ENCODE peak calls at places on chromosomes 5 and 9, in six cellular contexts. U, G, P, A, M and L are unnamed samples. For H3K9me3, the result is how much of the 10 kb centered on the place peaks cover.

GRCh38 chr5:45017568-45017967 is 208.8 kb downstream of the MRPS30 start:
- DNase-seq in U (no peak), G (no peak), P (no peak), A (no peak), M (no peak), L (no peak)

GRCh38 chr9:114662081-114662989 is 4.7 kb upstream of the TEX53 start:
- DNase-seq in U (no peak), G (peak), P (peak), A (no peak), M (peak), L (no peak)

GRCh38 chr9:3043369-3043768 is 199.5 kb upstream of the PUM3 start:
- DNase-seq in U (no peak), G (no peak), P (no peak), A (no peak), M (no peak), L (no peak)

GRCh38 chr5:10400834-10401233 is 40.8 kb upstream of the ROPN1L start:
- DNase-seq in U (no peak), G (no peak), P (no peak), A (no peak), M (peak), L (no peak)

GRCh38 chr5:61320860-61321259 is 11.2 kb upstream of the ZSWIM6 start:
- DNase-seq in U (no peak), G (no peak), P (no peak), A (no peak), M (no peak), L (no peak)

GRCh38 chr9:108682191-108682590 is 173.6 kb downstream of the ACTL7B start:
- DNase-seq in U (no peak), G (no peak), P (no peak), A (no peak), M (no peak), L (no peak)

GRCh38 chr9:93843396-93843795 is 111.8 kb downstream of the BARX1 start:
- DNase-seq in U (no peak), G (no peak), P (no peak), A (no peak), M (no peak), L (no peak)

GRCh38 chr9:20729545-20729944 is 45.5 kb downstream of the FOCAD start:
- DNase-seq in U (no peak), G (no peak), P (no peak), A (no peak), M (no peak), L (no peak)

GRCh38 chr9:107488400-107489143 is 997 bp downstream of the KLF4 start:
- DNase-seq in U (no peak), G (peak), P (peak), A (peak), M (peak), L (peak)

GRCh38 chr9:97593960-97594359 is 39.2 kb downstream of the TSTD2 start:
- DNase-seq in U (no peak), G (no peak), P (no peak), A (no peak), M (no peak), L (no peak)

GRCh38 chr5:35371971-35372426 is 141.7 kb upstream of the PRLR start:
- DNase-seq in U (no peak), G (no peak), P (no peak), A (no peak), M (no peak), L (no peak)

GRCh38 chr5:133582971-133583370 is 29.4 kb downstream of the FSTL4 start:
- DNase-seq in U (no peak), G (no peak), P (no peak), A (no peak), M (no peak), L (no peak)

GRCh38 chr5:50445281-50445949 is 4.3 kb upstream of the EMB start:
- DNase-seq in U (no peak), G (no peak), P (no peak), A (no peak), M (no peak), L (no peak)

GRCh38 chr9:114258866-114259799 is 63.8 kb upstream of the ORM1 start:
- DNase-seq in U (no peak), G (no peak), P (no peak), A (no peak), M (no peak), L (no peak)

GRCh38 chr9:138085568-138085967 is 208.0 kb downstream of the CACNA1B start:
- DNase-seq in U (no peak), G (no peak), P (no peak), A (no peak), M (no peak), L (no peak)

GRCh38 chr5:8394965-8395364 is 526.0 kb downstream of the MTRR start:
- DNase-seq in U (no peak), G (no peak), P (no peak), A (no peak), M (no peak), L (no peak)

GRCh38 chr5:50302815-50303490 is 138.1 kb downstream of the EMB start:
- DNase-seq in U (no peak), G (no peak), P (peak), A (no peak), M (no peak), L (no peak)

GRCh38 chr9:96413312-96414221 is 4.6 kb downstream of the ZNF367 start:
- DNase-seq in U (no peak), G (peak), P (no peak), A (no peak), M (no peak), L (no peak)
- TF ChIP-seq CTCF in U (no peak), G (no peak), P (no peak), A (no peak), M (no peak), L (no peak)

GRCh38 chr5:135615581-135616260 is 36.9 kb upstream of the CXCL14 start:
- DNase-seq in U (no peak), G (no peak), P (no peak), A (no peak), M (no peak), L (no peak)
- H3K9me3 ChIP-seq in U (under half), G (under half), P (under half), A (under half), M (under half), L (under half)

GRCh38 chr5:14868771-14869170 is 2.8 kb downstream of the ANKH start:
- DNase-seq in U (no peak), G (no peak), P (no peak), A (no peak), M (no peak), L (no peak)
- H3K27ac ChIP-seq in U (no peak), G (no peak), P (no peak), A (peak), M (no peak), L (peak)

GRCh38 chr9:131273791-131274673 is 2.3 kb downstream of the FAM78A start:
- DNase-seq in U (no peak), G (no peak), P (no peak), A (no peak), M (no peak), L (no peak)

GRCh38 chr9:131276891-131277672 is 772 bp upstream of the FAM78A start:
- DNase-seq in U (no peak), G (no peak), P (no peak), A (no peak), M (no peak), L (no peak)

GRCh38 chr9:131274674-131275331 is 1.5 kb downstream of the FAM78A start:
- DNase-seq in U (no peak), G (peak), P (no peak), A (peak), M (no peak), L (no peak)

GRCh38 chr9:131276107-131276888 is at the start of gene FAM78A:
- DNase-seq in U (no peak), G (no peak), P (no peak), A (peak), M (no peak), L (no peak)

DNA sequence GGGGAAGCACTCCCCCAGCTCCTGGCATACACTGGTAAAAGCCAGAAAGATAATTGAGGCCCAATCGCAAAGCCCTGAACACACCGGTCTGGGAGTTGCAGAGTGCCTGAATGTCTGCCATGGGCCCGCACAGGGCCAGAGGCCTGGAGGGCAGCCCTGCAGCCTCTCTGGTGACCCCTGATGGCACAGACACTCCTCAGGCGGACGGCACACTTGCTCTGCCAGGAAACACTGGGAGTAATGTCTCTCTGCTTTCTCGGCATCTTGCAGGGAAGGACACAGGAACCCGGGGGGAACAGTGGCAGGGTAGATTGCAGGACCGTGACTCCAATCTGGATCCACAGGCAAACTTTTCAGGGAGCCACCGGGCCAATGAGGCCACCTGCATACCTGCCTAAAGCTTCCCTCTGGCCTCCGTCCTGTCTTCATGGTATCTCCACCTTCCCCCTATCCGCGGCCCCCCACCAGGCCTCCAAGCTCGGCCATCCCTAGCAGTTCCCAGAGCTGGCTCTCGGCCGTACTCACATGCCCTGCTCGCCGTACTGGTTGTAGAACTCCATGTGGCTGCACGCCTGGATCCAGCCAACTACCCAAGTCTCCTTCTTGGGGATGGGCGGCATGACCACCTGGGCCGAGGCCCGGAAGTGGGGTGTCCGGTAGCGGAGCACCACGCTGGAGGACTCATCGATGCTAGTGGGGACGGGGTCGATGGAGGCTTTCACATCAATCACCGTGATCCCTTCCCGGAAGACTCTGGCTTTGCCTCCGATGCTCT is 791 bp downstream of the FAM78A start:
- DNase-seq in U (no peak), G (peak), P (no peak), A (peak), M (no peak), L (no peak)
- TF ChIP-seq CTCF in U (no peak), G (no peak), P (no peak), A (peak), M (no peak), L (no peak)

GRCh38 chr5:141369994-141370848 is at the start of gene PCDHGB3:
- DNase-seq in U (no peak), G (no peak), P (peak), A (peak), M (no peak), L (no peak)

GRCh38 chr5:141366016-141366896 is 2.3 kb downstream of the PCDHGA5 start:
- DNase-seq in U (no peak), G (no peak), P (no peak), A (no peak), M (no peak), L (no peak)

GRCh38 chr5:141373673-141374317 is at the start of gene PCDHGA6:
- DNase-seq in U (no peak), G (no peak), P (no peak), A (no peak), M (no peak), L (no peak)

GRCh38 chr5:141374627-141375026 is 936 bp downstream of the PCDHGA6 start:
- DNase-seq in U (no peak), G (no peak), P (no peak), A (no peak), M (no peak), L (no peak)

GRCh38 chr5:141371572-141372475 is 1.8 kb downstream of the PCDHGB3 start:
- DNase-seq in U (no peak), G (no peak), P (no peak), A (no peak), M (no peak), L (no peak)
- H3K9me3 ChIP-seq in U (half or more), G (half or more), P (under half), A (half or more), M (half or more), L (half or more)

GRCh38 chr5:25418978-25419377 is 774.2 kb upstream of the CDH10 start:
- DNase-seq in U (no peak), G (no peak), P (no peak), A (no peak), M (no peak), L (no peak)

GRCh38 chr5:25418319-25418859 is 773.6 kb upstream of the CDH10 start:
- DNase-seq in U (no peak), G (no peak), P (no peak), A (no peak), M (no peak), L (no peak)

GRCh38 chr5:25416960-25417359 is 772.2 kb upstream of the CDH10 start:
- DNase-seq in U (no peak), G (no peak), P (no peak), A (no peak), M (no peak), L (no peak)

GRCh38 chr5:25423271-25423670 is 778.5 kb upstream of the CDH10 start:
- DNase-seq in U (no peak), G (no peak), P (no peak), A (no peak), M (no peak), L (no peak)

DNA sequence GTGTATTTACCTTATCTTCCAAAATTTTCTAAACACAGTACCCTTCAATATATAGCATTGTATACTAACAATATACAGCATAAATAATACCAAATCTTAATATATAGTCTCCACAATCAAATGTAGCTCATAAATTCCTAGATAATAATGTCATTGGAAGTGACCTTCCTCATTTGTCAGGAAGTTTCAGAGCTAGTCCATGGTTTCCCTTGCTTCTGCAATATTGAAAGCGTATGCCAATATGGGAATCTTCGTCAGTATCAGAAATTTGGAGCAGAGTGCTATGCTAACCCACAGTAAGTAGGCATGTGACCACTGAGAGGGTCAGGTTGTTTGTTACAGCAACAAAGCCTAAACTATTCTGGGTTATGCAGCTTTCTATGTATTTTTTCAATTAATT is 774.9 kb upstream of the CDH10 start:
- DNase-seq in U (no peak), G (no peak), P (no peak), A (no peak), M (no peak), L (no peak)
- H3K27ac ChIP-seq in U (no peak), G (no peak), P (no peak), A (no peak), M (no peak), L (no peak)

GRCh38 chr9:133584559-133585476 is 24.4 kb downstream of the FAM163B start:
- DNase-seq in U (no peak), G (no peak), P (no peak), A (no peak), M (no peak), L (no peak)
- TF ChIP-seq CTCF in U (no peak), G (no peak), P (no peak), A (no peak), M (no peak), L (no peak)